ENCODE peak calls at places on chromosomes 3 and 15, in four cellular contexts. S, J, O and C are unnamed samples.

GRCh38 chr3:196082471-196082971 is 631 bp upstream of the TFRC start:
- DNase-seq in S (peak), J (no peak), O (peak), C (no peak)

GRCh38 chr3:72938471-72939265 is 50.8 kb downstream of the GXYLT2 start:
- DNase-seq in S (peak), J (no peak), O (peak), C (peak)

GRCh38 chr3:186290791-186291190 is 71.2 kb downstream of the DGKG start:
- DNase-seq in S (no peak), J (no peak), O (no peak), C (no peak)

GRCh38 chr3:140768921-140769320 is 91.1 kb downstream of the TRIM42 start:
- DNase-seq in S (no peak), J (no peak), O (no peak), C (no peak)

GRCh38 chr3:149273096-149273751 is 51.6 kb upstream of the CP start:
- DNase-seq in S (peak), J (peak), O (peak), C (peak)

GRCh38 chr3:49132437-49133225 is at the start of gene LAMB2:
- DNase-seq in S (peak), J (no peak), O (peak), C (peak)

GRCh38 chr15:100880139-100880896 is 687 bp downstream of the ALDH1A3 start:
- DNase-seq in S (no peak), J (no peak), O (no peak), C (no peak)

GRCh38 chr3:119239421-119239820 is 1.3 kb downstream of the B4GALT4 start:
- DNase-seq in S (no peak), J (no peak), O (no peak), C (no peak)

GRCh38 chr3:166265153-166265552 is 427.9 kb upstream of the BCHE start:
- DNase-seq in S (no peak), J (no peak), O (no peak), C (no peak)

DNA sequence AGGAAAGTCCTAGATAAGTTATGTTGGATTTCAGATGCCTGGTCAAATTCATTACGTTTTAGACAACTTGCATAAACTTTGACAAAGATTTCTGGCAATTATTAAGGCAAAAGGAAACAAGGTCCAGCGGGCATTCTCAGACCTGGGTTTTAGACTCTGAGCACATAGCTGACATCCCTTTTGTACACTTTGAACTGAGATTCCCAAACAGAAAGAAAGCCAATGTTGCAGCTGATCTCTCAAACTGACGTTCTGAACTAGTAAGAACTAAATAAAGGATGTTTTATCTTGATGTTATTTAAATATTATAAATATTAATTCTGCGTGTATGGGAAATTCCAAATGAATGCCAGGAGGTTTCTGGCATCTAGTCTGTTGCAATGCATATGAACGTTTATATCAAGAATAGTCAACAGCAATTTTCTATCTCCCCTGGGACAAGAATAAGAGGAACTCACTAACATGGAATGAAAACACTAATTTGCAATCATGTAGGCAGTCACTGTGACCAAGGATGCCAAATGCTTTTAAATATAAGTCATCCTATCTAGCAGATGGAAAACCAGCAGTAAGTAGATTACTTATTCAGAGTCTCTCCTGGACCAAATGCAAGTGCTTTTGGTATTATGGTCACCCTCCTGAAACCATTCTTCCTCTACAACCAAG is 202.1 kb downstream of the GREM1 start:
- DNase-seq in S (no peak), J (no peak), O (no peak), C (no peak)
- TF ChIP-seq FOXM1 in S (no peak), J (no peak), O (no peak), C (no peak)

DNA sequence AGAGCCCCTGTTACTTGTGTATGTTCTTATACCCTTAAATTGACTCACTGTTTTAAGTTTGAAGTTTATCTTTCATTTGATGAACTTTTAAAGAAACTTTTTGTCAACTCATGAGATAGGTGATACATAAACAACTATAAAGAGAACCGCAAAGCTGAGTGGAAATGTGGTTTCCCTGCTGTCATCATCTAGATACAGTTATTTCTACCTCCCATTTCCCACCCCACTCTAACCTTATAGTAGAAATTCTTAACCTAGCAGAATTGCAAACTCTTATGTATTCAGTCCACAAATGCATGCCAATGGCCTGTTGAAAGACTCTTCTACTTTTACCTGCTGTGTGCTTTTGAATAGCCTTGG is 2.7 kb downstream of the TIPARP start:
- DNase-seq in S (no peak), J (no peak), O (no peak), C (no peak)
- TF ChIP-seq TARDBP in S (no peak), J (no peak), O (no peak), C (no peak)

GRCh38 chr3:111907151-111907550 is 48.1 kb downstream of the PHLDB2 start:
- DNase-seq in S (no peak), J (no peak), O (no peak), C (no peak)

GRCh38 chr3:111902534-111902933 is 43.5 kb downstream of the PHLDB2 start:
- DNase-seq in S (no peak), J (no peak), O (no peak), C (no peak)

GRCh38 chr3:111903067-111903511 is 44.0 kb downstream of the PHLDB2 start:
- DNase-seq in S (no peak), J (no peak), O (no peak), C (no peak)

GRCh38 chr3:111906667-111907066 is 47.6 kb downstream of the PHLDB2 start:
- DNase-seq in S (no peak), J (no peak), O (no peak), C (no peak)

GRCh38 chr3:111904376-111905241 is 45.5 kb downstream of the PHLDB2 start:
- DNase-seq in S (peak), J (no peak), O (no peak), C (no peak)
- TF ChIP-seq FOXM1 in S (no peak), J (no peak), O (no peak), C (no peak)

DNA sequence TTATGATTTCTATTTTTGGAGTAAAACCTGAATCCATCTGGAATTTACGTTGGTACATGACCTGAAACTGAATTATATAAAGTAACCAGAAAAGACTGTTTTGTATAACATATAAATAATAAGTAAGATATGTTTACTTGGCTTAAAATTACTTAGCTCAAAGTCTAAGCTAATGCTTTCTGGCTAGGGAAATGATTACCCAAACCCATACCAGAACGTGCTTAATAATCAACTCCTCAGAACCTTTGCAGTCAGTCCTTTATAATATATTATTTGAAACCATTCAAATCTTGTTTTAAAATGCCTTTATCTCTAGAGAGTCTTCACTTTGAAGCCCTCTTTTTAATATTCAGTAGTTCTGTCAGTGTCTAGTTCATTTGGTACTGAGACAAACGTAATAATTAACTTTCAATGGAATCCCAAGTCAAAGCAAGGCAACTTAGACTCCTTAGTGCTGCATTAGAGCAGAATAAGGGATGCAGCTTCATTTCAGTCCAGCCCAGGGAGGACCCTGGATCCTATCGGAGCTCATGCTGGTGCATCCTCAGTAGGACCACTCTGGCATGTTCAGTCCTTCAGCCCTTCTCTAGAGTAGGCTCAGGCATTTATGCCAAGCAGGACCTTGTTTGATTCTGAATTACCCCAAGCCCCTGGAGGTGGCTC is 81.6 kb downstream of the MME start:
- DNase-seq in S (no peak), J (no peak), O (no peak), C (no peak)
- TF ChIP-seq TARDBP in S (no peak), J (no peak), O (no peak), C (no peak)

GRCh38 chr3:152100491-152101086 is 168.1 kb upstream of the MBNL1 start:
- DNase-seq in S (no peak), J (peak), O (peak), C (no peak)

GRCh38 chr3:152095472-152095871 is 173.3 kb upstream of the MBNL1 start:
- DNase-seq in S (no peak), J (no peak), O (no peak), C (no peak)

GRCh38 chr3:152097120-152097519 is 171.6 kb upstream of the MBNL1 start:
- DNase-seq in S (no peak), J (no peak), O (no peak), C (no peak)

GRCh38 chr3:152096280-152096679 is 172.4 kb upstream of the MBNL1 start:
- DNase-seq in S (no peak), J (no peak), O (no peak), C (no peak)

GRCh38 chr3:152097770-152098169 is 171.0 kb upstream of the MBNL1 start:
- DNase-seq in S (no peak), J (no peak), O (peak), C (no peak)
- TF ChIP-seq FOXM1 in S (no peak), J (no peak), O (no peak), C (no peak)

DNA sequence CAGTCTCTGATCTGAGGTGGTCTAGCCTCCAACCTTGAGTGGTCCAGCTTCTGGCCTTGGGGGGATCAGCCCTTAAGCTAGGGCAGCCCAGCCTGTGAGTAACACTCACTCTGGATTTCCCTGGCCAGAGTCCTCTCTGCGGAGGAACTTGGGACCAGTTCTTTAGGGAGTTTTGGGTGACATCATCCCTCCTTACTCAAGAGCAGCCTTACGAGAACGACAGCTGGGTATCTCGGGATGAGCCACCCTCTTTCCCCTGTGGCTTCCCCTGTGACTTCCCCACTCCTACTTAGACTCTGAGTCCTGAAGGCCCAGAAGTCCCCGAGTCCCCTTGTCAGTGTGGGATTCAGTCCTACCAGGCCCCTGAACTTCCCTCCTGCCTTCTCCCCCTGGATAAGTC is 10.2 kb upstream of the PLXND1 start:
- DNase-seq in S (no peak), J (no peak), O (no peak), C (no peak)
- TF ChIP-seq TARDBP in S (no peak), J (no peak), O (no peak), C (no peak)

GRCh38 chr15:96051598-96051997 is 278.9 kb upstream of the NR2F2 start:
- DNase-seq in S (no peak), J (no peak), O (no peak), C (no peak)

GRCh38 chr15:96049323-96049722 is 281.2 kb upstream of the NR2F2 start:
- DNase-seq in S (no peak), J (no peak), O (no peak), C (no peak)

GRCh38 chr15:96052154-96052553 is 278.3 kb upstream of the NR2F2 start:
- DNase-seq in S (no peak), J (no peak), O (no peak), C (no peak)

GRCh38 chr15:96047255-96047931 is 283.1 kb upstream of the NR2F2 start:
- DNase-seq in S (no peak), J (no peak), O (peak), C (peak)

GRCh38 chr15:96049766-96050165 is 280.7 kb upstream of the NR2F2 start:
- DNase-seq in S (no peak), J (no peak), O (no peak), C (no peak)
- TF ChIP-seq FOXM1 in S (no peak), J (no peak), O (no peak), C (no peak)

GRCh38 chr3:39937315-39937714 is 127.9 kb downstream of the MYRIP start:
- DNase-seq in S (peak), J (no peak), O (no peak), C (no peak)

GRCh38 chr3:39934696-39935095 is 125.3 kb downstream of the MYRIP start:
- DNase-seq in S (no peak), J (no peak), O (no peak), C (no peak)

GRCh38 chr3:39935261-39935660 is 125.9 kb downstream of the MYRIP start:
- DNase-seq in S (no peak), J (no peak), O (no peak), C (no peak)

GRCh38 chr3:39936848-39937247 is 127.4 kb downstream of the MYRIP start:
- DNase-seq in S (no peak), J (no peak), O (no peak), C (no peak)

DNA sequence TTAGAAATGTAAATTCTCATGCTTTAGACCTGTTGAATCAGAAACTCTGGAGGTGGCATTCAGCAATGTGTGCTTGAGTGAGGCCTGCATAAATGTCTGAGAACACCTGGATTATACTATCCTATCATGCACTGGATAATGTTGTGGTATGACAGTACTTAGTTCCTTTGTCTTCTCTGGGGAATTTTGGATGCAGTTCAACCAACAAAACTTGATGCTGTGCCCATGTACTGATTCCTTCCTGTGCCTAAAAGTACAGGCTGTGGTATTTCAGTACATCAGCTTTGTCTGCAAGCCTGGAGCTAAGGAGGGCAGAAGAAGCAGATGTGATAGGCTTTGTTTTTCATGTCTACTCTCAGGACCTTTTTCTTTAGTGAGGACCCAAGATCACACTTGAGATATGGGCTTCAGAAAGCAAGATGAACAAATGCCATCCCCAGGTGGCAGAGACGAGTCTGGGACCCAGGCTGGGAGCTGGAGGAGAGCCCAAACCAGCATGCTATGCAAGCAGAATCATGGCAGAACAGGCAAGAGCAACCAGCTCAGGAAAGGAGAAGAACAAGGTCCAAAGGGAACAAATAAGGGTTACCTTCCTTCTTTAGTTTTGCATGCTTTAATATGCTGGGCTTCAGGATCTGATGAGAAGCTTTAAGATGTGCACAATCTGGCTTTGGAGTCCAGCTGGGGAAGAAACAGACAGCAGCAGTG is 124.7 kb downstream of the MYRIP start:
- DNase-seq in S (no peak), J (no peak), O (no peak), C (no peak)
- TF ChIP-seq TARDBP in S (no peak), J (no peak), O (no peak), C (no peak)

GRCh38 chr15:64282701-64283100 is 73.3 kb downstream of the CSNK1G1 start:
- DNase-seq in S (no peak), J (no peak), O (no peak), C (no peak)

GRCh38 chr15:64285871-64286270 is 70.1 kb downstream of the CSNK1G1 start:
- DNase-seq in S (no peak), J (no peak), O (no peak), C (no peak)

GRCh38 chr15:64286473-64286872 is 69.5 kb downstream of the CSNK1G1 start:
- DNase-seq in S (no peak), J (no peak), O (no peak), C (no peak)

GRCh38 chr15:64285150-64285549 is 70.8 kb downstream of the CSNK1G1 start:
- DNase-seq in S (no peak), J (no peak), O (no peak), C (no peak)

GRCh38 chr15:64284037-64284436 is 71.9 kb downstream of the CSNK1G1 start:
- DNase-seq in S (no peak), J (no peak), O (peak), C (no peak)
- TF ChIP-seq FOXM1 in S (no peak), J (no peak), O (no peak), C (no peak)

DNA sequence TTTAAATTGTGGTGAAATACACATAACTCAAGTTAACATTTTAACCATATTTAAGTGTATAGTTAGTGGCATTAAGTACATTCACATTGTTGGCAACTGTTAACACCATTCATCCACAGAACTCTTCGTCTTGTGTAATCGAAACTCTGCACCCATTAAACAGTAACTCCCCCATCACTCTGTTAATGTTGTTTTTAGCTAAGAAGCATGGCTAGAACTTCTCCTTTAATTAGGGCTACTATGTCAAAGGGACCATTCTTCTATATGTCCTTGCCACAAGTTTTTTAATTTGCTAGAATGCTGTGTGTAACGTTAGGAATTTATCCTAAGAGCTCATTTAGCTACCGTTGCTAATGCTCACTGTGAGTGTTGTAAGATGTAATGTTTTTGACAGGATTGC is 60.6 kb downstream of the MAP2K5 start:
- DNase-seq in S (no peak), J (no peak), O (no peak), C (no peak)
- TF ChIP-seq TARDBP in S (no peak), J (no peak), O (no peak), C (no peak)